ENCODE peak calls at places on chromosomes 11 and 22, in eight cellular contexts. Y is fibroblast of lung; N is effector memory CD4-positive, alpha-beta T cell; B is right atrium auricular region; Z is cardiac muscle cell; J is lower lobe of right lung; R is upper lobe of right lung; T is CD8-positive, alpha-beta memory T cell. D is an unnamed sample. For H3K4me1, the result is how much of the 10 kb centered on the place peaks cover.

GRCh38 chr22:41576877-41577276 is 12.8 kb downstream of the PMM1 start:
- DNase-seq in Y (peak), N (no peak), B (no peak), Z (peak), J (no peak), R (no peak), T (peak), D (peak)

GRCh38 chr11:10305964-10306918 is 1.4 kb downstream of the ADM start:
- DNase-seq in Y (no peak), N (no peak), B (no peak), Z (peak), J (peak), R (no peak), T (peak), D (peak)

GRCh38 chr11:79168530-79169110 is 272.2 kb downstream of the TENM4 start:
- DNase-seq in Y (no peak), N (no peak), B (no peak), Z (no peak), J (no peak), R (no peak), T (no peak), D (no peak)

GRCh38 chr22:45831394-45831793 is 145.6 kb downstream of the WNT7B start:
- DNase-seq in Y (peak), N (no peak), B (no peak), Z (no peak), J (no peak), R (no peak), T (no peak), D (no peak)

GRCh38 chr11:106466441-106467190 is 389.2 kb downstream of the AASDHPPT start:
- DNase-seq in Y (peak), N (no peak), B (no peak), Z (no peak), J (no peak), R (no peak), T (no peak), D (peak)

GRCh38 chr11:59193741-59194140 is 19.0 kb downstream of the MPEG1 start:
- DNase-seq in Y (no peak), N (no peak), B (no peak), Z (no peak), J (no peak), R (no peak), T (no peak), D (no peak)

GRCh38 chr11:8263769-8264410 is at the start of gene LMO1:
- DNase-seq in Y (peak), N (peak), B (peak), Z (peak), J (peak), R (peak), T (peak), D (peak)

GRCh38 chr22:46923394-46923793 is 160.9 kb downstream of the TBC1D22A start:
- DNase-seq in Y (no peak), N (no peak), B (peak), Z (no peak), J (no peak), R (no peak), T (no peak), D (no peak)

GRCh38 chr11:81869337-81870065 is 864.2 kb downstream of the FAM181B start:
- DNase-seq in Y (peak), N (peak), B (no peak), Z (no peak), J (no peak), R (no peak), T (peak), D (no peak)

GRCh38 chr11:16779436-16779835 is 41.0 kb downstream of the C11orf58 start:
- DNase-seq in Y (no peak), N (no peak), B (no peak), Z (no peak), J (peak), R (peak), T (no peak), D (no peak)

GRCh38 chr22:50140615-50141014 is 29.9 kb upstream of the PANX2 start:
- DNase-seq in Y (no peak), N (no peak), B (no peak), Z (no peak), J (no peak), R (no peak), T (no peak), D (no peak)

GRCh38 chr22:49871482-49871881 is 17.8 kb downstream of the ZBED4 start:
- DNase-seq in Y (no peak), N (no peak), B (no peak), Z (no peak), J (no peak), R (no peak), T (no peak), D (no peak)

GRCh38 chr11:126716456-126717083 is 284.0 kb downstream of the KIRREL3 start:
- DNase-seq in Y (peak), N (no peak), B (no peak), Z (peak), J (no peak), R (no peak), T (no peak), D (peak)

GRCh38 chr11:86670179-86670578 is 2.2 kb downstream of the ME3 start:
- DNase-seq in Y (no peak), N (no peak), B (no peak), Z (no peak), J (no peak), R (no peak), T (no peak), D (no peak)

DNA sequence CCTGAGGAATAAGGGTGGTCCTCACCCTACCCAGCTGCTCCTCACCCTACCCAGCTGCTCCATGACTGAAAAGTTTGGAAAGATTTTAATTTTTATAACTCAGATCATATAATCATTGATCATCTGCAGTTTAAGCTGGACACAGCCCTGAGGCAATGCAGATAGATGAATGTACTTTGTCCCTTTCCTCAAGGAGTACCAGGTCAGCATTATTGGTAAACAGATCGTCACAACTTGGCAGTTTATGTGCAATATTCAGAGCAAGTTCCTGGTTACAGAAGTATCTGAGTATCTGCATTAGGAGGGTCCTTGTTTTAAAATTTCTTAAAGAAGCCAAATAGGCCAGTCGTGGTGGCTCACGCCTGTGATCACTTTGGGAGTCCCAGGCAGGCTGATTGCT is 3.6 kb downstream of the TNRC6B start:
- DNase-seq in Y (no peak), N (no peak), B (no peak), Z (no peak), J (no peak), R (no peak), T (no peak), D (no peak)
- H3K4me1 ChIP-seq in Y (under half), N (under half), B (under half), Z (half or more), J (half or more), R (half or more), T (half or more), D (half or more)

GRCh38 chr11:304915-305833 is 2.4 kb upstream of the IFITM2 start:
- DNase-seq in Y (peak), N (peak), B (peak), Z (peak), J (peak), R (peak), T (peak), D (peak)
- H3K4me1 ChIP-seq in Y (under half), N (under half), B (under half), Z (under half), J (under half), R (under half), T (under half), D (under half)

GRCh38 chr11:97770570-97770969 is 1250.2 kb upstream of the CNTN5 start:
- DNase-seq in Y (no peak), N (no peak), B (no peak), Z (no peak), J (no peak), R (no peak), T (no peak), D (no peak)

GRCh38 chr11:97772696-97773095 is 1248.1 kb upstream of the CNTN5 start:
- DNase-seq in Y (no peak), N (no peak), B (no peak), Z (peak), J (no peak), R (no peak), T (no peak), D (no peak)
- H3K4me1 ChIP-seq in Y (under half), N (under half), B (under half), Z (under half), J (under half), R (under half), T (under half), D (under half)

DNA sequence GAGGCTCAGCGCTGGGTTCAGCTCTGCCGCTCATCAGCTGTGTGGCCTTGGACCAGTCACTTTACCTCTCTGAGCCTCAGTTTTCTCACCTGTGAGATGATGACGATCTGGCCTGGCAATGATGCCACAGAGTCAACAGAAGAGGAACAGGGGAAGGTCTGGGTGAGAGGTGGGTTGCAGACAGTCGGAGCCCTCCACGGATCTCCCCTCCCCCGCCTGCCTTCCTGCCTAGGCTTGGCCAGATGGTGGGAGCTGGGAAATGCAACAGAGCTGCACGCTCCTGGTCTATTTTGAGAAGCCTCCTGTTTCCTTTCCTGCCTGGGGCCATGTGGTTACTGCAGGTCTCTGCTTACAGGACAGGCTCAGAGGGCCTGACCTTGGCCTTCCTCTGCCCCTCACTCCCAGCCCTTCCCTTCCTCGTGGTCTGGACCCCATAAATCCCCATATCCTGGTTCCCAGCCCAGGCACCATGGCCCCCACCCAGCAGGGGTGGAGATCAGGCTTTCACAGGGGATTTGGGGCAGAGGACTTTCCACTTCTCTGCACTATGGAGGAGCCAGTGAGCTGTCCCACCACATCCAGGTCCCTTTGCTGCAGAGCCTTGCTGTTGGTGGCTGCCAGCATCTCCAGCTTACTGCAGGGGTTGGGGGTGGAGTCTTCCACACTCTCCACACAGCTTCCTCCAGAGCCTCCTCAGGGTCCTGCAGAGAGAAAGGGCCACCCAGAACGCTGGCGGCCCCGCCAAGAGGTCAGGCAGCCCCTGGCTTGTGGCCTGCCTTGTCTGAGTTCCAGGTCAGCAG is 46.9 kb downstream of the C11orf96 start:
- DNase-seq in Y (no peak), N (no peak), B (no peak), Z (peak), J (no peak), R (no peak), T (no peak), D (peak)
- H3K4me1 ChIP-seq in Y (under half), N (under half), B (under half), Z (under half), J (half or more), R (half or more), T (under half), D (under half)

GRCh38 chr22:19898831-19899567 is 42.6 kb upstream of the COMT start:
- DNase-seq in Y (no peak), N (no peak), B (no peak), Z (no peak), J (no peak), R (no peak), T (no peak), D (no peak)

GRCh38 chr22:19895160-19895849 is 40.6 kb upstream of the GNB1L start:
- DNase-seq in Y (no peak), N (no peak), B (no peak), Z (no peak), J (no peak), R (no peak), T (peak), D (no peak)

GRCh38 chr22:19900707-19901436 is 40.7 kb upstream of the COMT start:
- DNase-seq in Y (no peak), N (no peak), B (no peak), Z (no peak), J (no peak), R (no peak), T (no peak), D (no peak)

GRCh38 chr22:19896665-19897355 is 42.1 kb upstream of the GNB1L start:
- DNase-seq in Y (no peak), N (no peak), B (no peak), Z (no peak), J (no peak), R (no peak), T (peak), D (no peak)

DNA sequence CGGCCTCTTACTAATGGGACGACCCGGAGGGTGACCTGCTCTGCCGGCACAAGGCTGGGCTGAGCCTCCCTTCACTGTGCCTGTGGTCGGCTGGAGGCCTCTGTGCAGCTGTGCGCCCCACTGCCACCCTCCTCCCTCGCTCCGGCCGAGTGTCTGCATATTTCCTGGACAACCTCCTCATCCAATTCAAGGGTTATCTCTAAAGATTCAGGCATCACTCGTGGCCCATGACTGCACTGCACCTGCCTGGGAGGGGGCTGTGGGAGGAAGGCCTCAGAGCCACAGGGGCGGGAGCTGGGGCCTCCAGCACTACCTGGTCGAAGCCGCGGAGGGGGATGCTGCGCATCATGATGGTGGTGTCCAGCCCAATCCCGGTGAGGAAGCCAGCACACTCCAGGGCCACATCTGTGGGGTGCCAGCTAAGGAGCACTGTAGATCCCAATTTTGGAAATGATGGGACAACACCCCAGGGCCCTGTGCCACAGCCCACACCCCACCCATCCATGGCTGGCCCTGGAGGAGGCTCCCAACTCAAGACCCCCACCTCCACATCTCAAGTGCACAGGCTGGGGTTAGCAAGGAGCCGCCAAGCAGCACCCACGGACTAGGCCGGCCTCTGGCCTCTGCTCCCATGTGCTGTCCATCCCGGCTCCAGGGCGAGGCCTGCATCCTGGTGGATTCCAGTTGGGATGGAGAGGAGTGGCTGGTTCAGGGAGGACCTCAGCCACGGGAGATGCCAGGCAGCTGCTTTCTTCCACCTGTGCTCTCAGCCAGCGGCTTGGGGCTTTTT is 43.2 kb upstream of the GNB1L start:
- DNase-seq in Y (no peak), N (no peak), B (no peak), Z (no peak), J (no peak), R (no peak), T (no peak), D (no peak)
- H3K4me1 ChIP-seq in Y (under half), N (under half), B (under half), Z (under half), J (under half), R (under half), T (under half), D (under half)